ENCODE peak calls at places on chromosome 12, in six cellular contexts. C is vagina, P is sigmoid colon, G is transverse colon, K is stomach, D is HepG2. F is an unnamed sample.

GRCh38 chr12:91985002-91985767 is 160.5 kb downstream of the BTG1 start:
- DNase-seq in C (no peak), P (no peak), G (no peak), K (no peak), D (no peak), F (no peak)

GRCh38 chr12:131448254-131448795 is 262.6 kb upstream of the SFSWAP start:
- DNase-seq in C (no peak), P (no peak), G (no peak), K (peak; percentile 16), D (no peak), F (no peak)

GRCh38 chr12:96136129-96136528 is 58.0 kb upstream of the ELK3 start:
- DNase-seq in C (no peak), P (no peak), G (no peak), K (no peak), D (no peak), F (no peak)

GRCh38 chr12:121003650-121004049 is 12.6 kb downstream of the C12orf43 start:
- DNase-seq in C (no peak), P (no peak), G (peak; percentile 57), K (peak; percentile 61), D (peak; percentile 46), F (no peak)

GRCh38 chr12:77047341-77048202 is 17.8 kb downstream of the E2F7 start:
- DNase-seq in C (no peak), P (no peak), G (no peak), K (no peak), D (no peak), F (no peak)

GRCh38 chr12:55982319-55982936 is 8.6 kb downstream of the RAB5B start:
- DNase-seq in C (no peak), P (no peak), G (no peak), K (no peak), D (no peak), F (no peak)

GRCh38 chr12:2834581-2835491 is at the start of gene NRIP2:
- DNase-seq in C (no peak), P (no peak), G (no peak), K (no peak), D (no peak), F (no peak)

GRCh38 chr12:122090759-122091535 is 12.4 kb downstream of the MLXIP start:
- DNase-seq in C (no peak), P (peak; percentile 92), G (no peak), K (no peak), D (no peak), F (no peak)

GRCh38 chr12:49838973-49839633 is 3.8 kb downstream of the BCDIN3D start:
- DNase-seq in C (no peak), P (no peak), G (no peak), K (no peak), D (peak; percentile 43), F (no peak)

GRCh38 chr12:116955382-116956021 is 44.8 kb downstream of the FBXW8 start:
- DNase-seq in C (no peak), P (no peak), G (peak; percentile 34), K (peak; percentile 83), D (peak; percentile 28), F (peak; percentile 81)

GRCh38 chr12:21602774-21603173 is 1.9 kb downstream of the GYS2 start:
- DNase-seq in C (no peak), P (no peak), G (no peak), K (no peak), D (no peak), F (no peak)

GRCh38 chr12:85029456-85029855 is 6.6 kb downstream of the TSPAN19 start:
- DNase-seq in C (no peak), P (no peak), G (no peak), K (no peak), D (peak; percentile 3), F (no peak)

GRCh38 chr12:94151577-94151976 is 3.2 kb downstream of the PLXNC1 start:
- DNase-seq in C (no peak), P (no peak), G (peak; percentile 59), K (no peak), D (peak; percentile 81), F (no peak)

GRCh38 chr12:127388985-127389384 is 878.0 kb upstream of the TMEM132C start:
- DNase-seq in C (no peak), P (no peak), G (no peak), K (no peak), D (no peak), F (no peak)

GRCh38 chr12:130830246-130830551 is 8.9 kb downstream of the STX2 start:
- DNase-seq in C (no peak), P (no peak), G (no peak), K (no peak), D (no peak), F (no peak)

GRCh38 chr12:6708968-6709394 is 8.4 kb upstream of the PIANP start:
- DNase-seq in C (no peak), P (no peak), G (no peak), K (no peak), D (no peak), F (no peak)

GRCh38 chr12:92290016-92290685 is 144.5 kb upstream of the BTG1 start:
- DNase-seq in C (no peak), P (no peak), G (no peak), K (no peak), D (no peak), F (no peak)

GRCh38 chr12:57105011-57105753 is 6.0 kb downstream of the STAT6 start:
- DNase-seq in C (no peak), P (no peak), G (no peak), K (peak; percentile 17), D (no peak), F (no peak)

GRCh38 chr12:57106021-57106708 is 5.0 kb downstream of the STAT6 start:
- DNase-seq in C (no peak), P (no peak), G (no peak), K (peak; percentile 20), D (no peak), F (no peak)

GRCh38 chr12:57101892-57102695 is 9.1 kb downstream of the STAT6 start:
- DNase-seq in C (no peak), P (no peak), G (peak; percentile 61), K (peak; percentile 58), D (peak; percentile 99), F (no peak)

GRCh38 chr12:57103856-57104255 is 7.3 kb downstream of the STAT6 start:
- DNase-seq in C (no peak), P (no peak), G (no peak), K (no peak), D (no peak), F (no peak)

DNA sequence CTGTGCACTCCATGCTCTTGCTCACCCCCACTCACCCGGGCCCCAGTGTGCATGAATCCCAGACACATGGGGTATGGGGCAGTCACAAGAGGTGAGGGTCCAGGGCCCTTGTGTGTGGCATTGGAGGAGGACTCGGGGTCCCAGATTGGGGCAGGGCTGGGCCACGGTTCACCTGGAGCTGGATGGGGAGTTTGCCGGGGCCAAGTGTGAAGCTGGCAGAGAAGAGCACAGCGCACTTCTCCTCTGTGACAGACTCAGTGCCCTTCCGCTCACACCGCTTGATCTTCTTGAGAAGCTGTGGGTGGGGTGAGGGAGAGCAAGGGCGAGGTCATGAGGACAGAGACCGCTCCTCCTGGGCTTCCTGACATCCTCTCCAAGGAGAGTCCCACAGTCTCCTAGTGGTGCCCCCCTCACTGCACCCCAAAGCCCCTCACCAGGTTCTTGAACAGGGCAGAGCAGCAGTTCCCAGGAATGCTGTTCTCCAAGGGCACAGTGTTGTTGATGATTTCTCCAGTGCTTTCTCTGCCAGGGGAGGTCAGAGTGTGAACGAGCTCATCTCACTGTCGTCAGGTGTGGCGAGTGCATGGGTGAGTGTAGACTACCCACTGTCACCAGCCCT is 6.8 kb downstream of the STAT6 start:
- DNase-seq in C (no peak), P (no peak), G (no peak), K (peak; percentile 22), D (no peak), F (no peak)
- TF ChIP-seq POLR2AphosphoS5 in C (no peak), P (no peak), G (no peak), K (no peak), D (no peak), F (no peak)

GRCh38 chr12:119876761-119877638 is at the start of gene CIT:
- DNase-seq in C (no peak), P (peak; percentile 89), G (peak; percentile 91), K (peak; percentile 92), D (peak; percentile 95), F (peak; percentile 90)
- TF ChIP-seq POLR2AphosphoS5 in C (peak; percentile 55), P (no peak), G (no peak), K (no peak), D (peak; percentile 68), F (peak; percentile 89)

GRCh38 chr12:5017638-5018348 is 25.9 kb upstream of the KCNA5 start:
- DNase-seq in C (no peak), P (no peak), G (no peak), K (no peak), D (no peak), F (no peak)
- TF ChIP-seq POLR2AphosphoS5 in C (no peak), P (no peak), G (no peak), K (no peak), D (no peak), F (no peak)

GRCh38 chr12:104354868-104355570 is 51.5 kb downstream of the EID3 start:
- DNase-seq in C (peak; percentile 25), P (no peak), G (no peak), K (no peak), D (no peak), F (no peak)
- TF ChIP-seq POLR2AphosphoS5 in C (no peak), P (no peak), G (no peak), K (no peak), D (no peak), F (no peak)

GRCh38 chr12:132495165-132495544 is 5.2 kb downstream of the FBRSL1 start:
- DNase-seq in C (no peak), P (no peak), G (no peak), K (no peak), D (no peak), F (no peak)

GRCh38 chr12:132495629-132496207 is 5.8 kb downstream of the FBRSL1 start:
- DNase-seq in C (no peak), P (no peak), G (no peak), K (no peak), D (no peak), F (no peak)

GRCh38 chr12:132496270-132496669 is 6.3 kb downstream of the FBRSL1 start:
- DNase-seq in C (no peak), P (no peak), G (no peak), K (no peak), D (no peak), F (no peak)

GRCh38 chr12:132497514-132498405 is 7.8 kb downstream of the FBRSL1 start:
- DNase-seq in C (no peak), P (no peak), G (no peak), K (no peak), D (no peak), F (no peak)

DNA sequence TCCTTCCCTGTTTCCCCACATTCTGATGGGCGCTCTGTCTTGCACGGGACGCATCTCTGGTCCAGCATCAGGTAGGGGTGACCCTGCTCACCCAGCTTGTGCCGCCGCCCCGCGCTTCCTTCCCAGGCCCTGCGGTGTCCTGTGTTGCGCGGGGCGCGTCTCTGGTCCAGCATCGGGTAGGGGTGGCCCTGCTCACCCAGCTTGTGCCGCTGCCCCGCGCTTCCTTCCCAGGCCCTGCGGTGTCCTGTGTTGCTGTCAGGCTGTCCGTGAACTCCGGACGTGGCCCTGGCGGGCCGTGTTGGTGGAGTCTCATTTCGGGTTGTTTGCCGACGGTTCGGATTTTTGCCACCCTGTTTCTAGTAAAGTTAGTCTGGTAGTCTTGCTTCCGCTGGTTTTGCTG is 6.8 kb downstream of the FBRSL1 start:
- DNase-seq in C (no peak), P (no peak), G (no peak), K (no peak), D (no peak), F (no peak)
- TF ChIP-seq POLR2AphosphoS5 in C (no peak), P (no peak), G (no peak), K (no peak), D (no peak), F (no peak)